ENCODE peak calls at places on chromosome 19, in four cellular contexts. One of them, this sample, is unnamed.

GRCh38 chr19:48496959-48497727 is 14.5 kb downstream of the LMTK3 start:
- DNase-seq in WTC11: no peak
- DNase-seq in SK-N-SH: peak; percentile 49
- DNase-seq in HepG2: peak; percentile 46
- DNase-seq in this sample: no peak

GRCh38 chr19:18945297-18945696 is 4.3 kb upstream of the HOMER3 start:
- DNase-seq in WTC11: no peak
- DNase-seq in SK-N-SH: no peak
- DNase-seq in HepG2: no peak
- DNase-seq in this sample: no peak

GRCh38 chr19:41327076-41327475 is 17.1 kb downstream of the CCDC97 start:
- DNase-seq in WTC11: no peak
- DNase-seq in SK-N-SH: no peak
- DNase-seq in HepG2: no peak
- DNase-seq in this sample: no peak

GRCh38 chr19:18282021-18282787 is 782 bp upstream of the JUND start:
- DNase-seq in WTC11: no peak
- DNase-seq in SK-N-SH: peak; percentile 62
- DNase-seq in HepG2: peak; percentile 60
- DNase-seq in this sample: no peak

GRCh38 chr19:48746738-48747575 is at the start of gene IZUMO1:
- DNase-seq in WTC11: peak; percentile 91
- DNase-seq in SK-N-SH: peak; percentile 89
- DNase-seq in HepG2: no peak
- DNase-seq in this sample: peak; percentile 86

GRCh38 chr19:42252365-42253244 is 2.3 kb downstream of the ERF start:
- DNase-seq in WTC11: no peak
- DNase-seq in SK-N-SH: peak; percentile 53
- DNase-seq in HepG2: no peak
- DNase-seq in this sample: no peak

GRCh38 chr19:28393574-28394336 is 819.2 kb downstream of the UQCRFS1 start:
- DNase-seq in WTC11: no peak
- DNase-seq in SK-N-SH: no peak
- DNase-seq in HepG2: no peak
- DNase-seq in this sample: no peak

GRCh38 chr19:44575116-44575700 is 38.2 kb upstream of the IGSF23 start:
- DNase-seq in WTC11: no peak
- DNase-seq in SK-N-SH: no peak
- DNase-seq in HepG2: no peak
- DNase-seq in this sample: no peak

GRCh38 chr19:35266904-35267817 is 1.6 kb upstream of the USF2 start:
- DNase-seq in WTC11: peak; percentile 42
- DNase-seq in SK-N-SH: peak; percentile 68
- DNase-seq in HepG2: no peak
- DNase-seq in this sample: peak; percentile 44

GRCh38 chr19:21749090-21749489 is 18.3 kb downstream of the ZNF100 start:
- DNase-seq in WTC11: no peak
- DNase-seq in SK-N-SH: no peak
- DNase-seq in HepG2: no peak
- DNase-seq in this sample: no peak

GRCh38 chr19:28023064-28023463 is 1189.9 kb downstream of the UQCRFS1 start:
- DNase-seq in WTC11: no peak
- DNase-seq in SK-N-SH: no peak
- DNase-seq in HepG2: no peak
- DNase-seq in this sample: no peak

GRCh38 chr19:35901854-35902661 is at the start of gene HCST:
- DNase-seq in WTC11: no peak
- DNase-seq in SK-N-SH: no peak
- DNase-seq in HepG2: no peak
- DNase-seq in this sample: no peak

GRCh38 chr19:7868671-7869452 is 5.3 kb downstream of the PRR36 start:
- DNase-seq in WTC11: peak; percentile 95
- DNase-seq in SK-N-SH: peak; percentile 61
- DNase-seq in HepG2: peak; percentile 87
- DNase-seq in this sample: peak; percentile 94

GRCh38 chr19:18287836-18288772 is 6.7 kb upstream of the JUND start:
- DNase-seq in WTC11: peak; percentile 84
- DNase-seq in SK-N-SH: no peak
- DNase-seq in HepG2: no peak
- DNase-seq in this sample: no peak

GRCh38 chr19:16018801-16019551 is 57.3 kb upstream of the TPM4 start:
- DNase-seq in WTC11: no peak
- DNase-seq in SK-N-SH: peak; percentile 12
- DNase-seq in HepG2: no peak
- DNase-seq in this sample: no peak

GRCh38 chr19:46461537-46461936 is 9.8 kb downstream of the PNMA8A start:
- DNase-seq in WTC11: no peak
- DNase-seq in SK-N-SH: no peak
- DNase-seq in HepG2: no peak
- DNase-seq in this sample: no peak

GRCh38 chr19:2050991-2051770 is at the start of gene MKNK2:
- DNase-seq in WTC11: peak; percentile 93
- DNase-seq in SK-N-SH: peak; percentile 99
- DNase-seq in HepG2: peak; percentile 64
- DNase-seq in this sample: peak; percentile 87

GRCh38 chr19:44848805-44849457 is 2.8 kb downstream of the NECTIN2 start:
- DNase-seq in WTC11: peak; percentile 56
- DNase-seq in SK-N-SH: peak; percentile 47
- DNase-seq in HepG2: no peak
- DNase-seq in this sample: peak; percentile 52

GRCh38 chr19:54418030-54418929 is 3.0 kb downstream of the TTYH1 start:
- DNase-seq in WTC11: no peak
- DNase-seq in SK-N-SH: no peak
- DNase-seq in HepG2: peak; percentile 50
- DNase-seq in this sample: no peak

GRCh38 chr19:36775768-36776167 is 3.2 kb upstream of the ZNF850 start:
- DNase-seq in WTC11: peak; percentile 67
- DNase-seq in SK-N-SH: no peak
- DNase-seq in HepG2: no peak
- DNase-seq in this sample: no peak

GRCh38 chr19:3440082-3440481 is 40.2 kb downstream of the SMIM24 start:
- DNase-seq in WTC11: peak; percentile 87
- DNase-seq in SK-N-SH: peak; percentile 67
- DNase-seq in HepG2: peak; percentile 50
- DNase-seq in this sample: peak; percentile 73
- TF ChIP-seq FOXJ3 in WTC11: no peak
- TF ChIP-seq FOXJ3 in SK-N-SH: no peak
- TF ChIP-seq FOXJ3 in HepG2: no peak
- TF ChIP-seq FOXJ3 in this sample: no peak

DNA sequence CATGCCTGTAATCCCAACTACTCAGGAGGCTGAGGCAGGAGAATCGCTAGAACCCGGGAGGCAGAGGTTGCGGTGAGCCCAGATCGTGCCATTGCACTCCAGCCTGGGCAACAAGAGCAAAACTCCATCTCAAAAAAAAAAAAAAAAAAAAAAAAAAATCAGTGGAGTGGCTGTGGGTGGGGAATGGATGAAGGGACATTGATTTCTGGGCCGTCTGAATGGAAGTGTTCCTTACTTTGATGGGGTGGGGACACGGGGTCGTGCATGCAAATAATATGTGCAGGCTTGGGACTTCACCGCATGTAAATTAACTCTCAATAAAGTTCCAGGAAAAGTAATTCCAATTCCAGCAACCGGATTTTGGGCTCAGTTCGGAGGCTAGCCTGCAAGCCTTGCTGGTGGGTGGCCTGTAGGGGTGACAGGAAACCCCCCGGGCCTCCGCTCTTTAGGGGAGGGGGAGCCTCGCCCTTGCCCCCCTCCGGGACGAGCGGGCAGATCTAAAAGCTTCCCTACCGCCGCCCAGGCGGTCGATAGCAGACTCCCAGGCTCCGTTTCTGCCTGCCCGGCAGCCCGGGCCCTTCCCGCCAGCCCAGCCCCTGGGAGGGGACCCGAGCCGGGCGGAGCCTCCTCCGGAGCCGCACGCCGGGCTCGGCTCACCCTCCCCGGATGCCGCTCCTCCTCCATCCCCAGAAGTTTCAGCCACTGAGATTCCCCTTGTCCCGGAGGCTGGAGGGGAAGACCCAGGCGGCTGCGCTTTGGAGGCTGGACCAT is 48.0 kb upstream of the ADGRE5 start:
- DNase-seq in WTC11: peak; percentile 60
- DNase-seq in SK-N-SH: peak; percentile 45
- DNase-seq in HepG2: no peak
- DNase-seq in this sample: no peak
- TF ChIP-seq FOXJ3 in WTC11: no peak
- TF ChIP-seq FOXJ3 in SK-N-SH: no peak
- TF ChIP-seq FOXJ3 in HepG2: no peak
- TF ChIP-seq FOXJ3 in this sample: no peak

DNA sequence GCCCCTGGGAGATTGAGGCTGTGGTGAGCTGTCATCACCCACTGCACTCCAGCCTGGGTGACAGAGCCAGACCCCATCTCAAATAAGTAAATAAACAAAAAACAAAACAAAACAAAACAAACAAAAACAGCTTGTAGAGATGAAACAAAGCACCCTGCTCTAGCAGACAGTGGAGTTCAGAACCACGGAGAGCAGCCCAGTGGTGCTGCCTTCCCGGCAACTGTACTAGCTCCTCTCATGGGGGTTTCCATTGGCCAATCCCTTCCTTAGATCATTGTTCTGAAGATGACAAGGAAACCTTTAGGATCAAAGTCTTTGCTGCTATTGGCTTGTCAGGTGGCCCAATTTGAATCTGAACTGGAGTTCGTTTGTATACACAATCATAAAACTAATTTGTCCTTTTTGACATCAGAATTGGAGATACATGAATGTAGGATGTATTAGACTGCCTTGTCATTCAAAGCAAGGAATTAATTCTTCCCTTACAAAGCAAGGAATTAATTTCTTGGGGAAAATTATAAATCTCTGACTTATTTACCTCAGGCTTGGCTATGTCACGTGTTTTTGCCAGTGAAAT is 19.7 kb upstream of the SYCN start:
- DNase-seq in WTC11: peak; percentile 67
- DNase-seq in SK-N-SH: no peak
- DNase-seq in HepG2: no peak
- DNase-seq in this sample: peak; percentile 66
- TF ChIP-seq FOXJ3 in WTC11: no peak
- TF ChIP-seq FOXJ3 in SK-N-SH: no peak
- TF ChIP-seq FOXJ3 in HepG2: no peak
- TF ChIP-seq FOXJ3 in this sample: no peak

GRCh38 chr19:33628921-33629825 is 7.4 kb downstream of the CHST8 start:
- DNase-seq in WTC11: no peak
- DNase-seq in SK-N-SH: no peak
- DNase-seq in HepG2: no peak
- DNase-seq in this sample: no peak

GRCh38 chr19:33629826-33630375 is 8.1 kb downstream of the CHST8 start:
- DNase-seq in WTC11: no peak
- DNase-seq in SK-N-SH: no peak
- DNase-seq in HepG2: no peak
- DNase-seq in this sample: no peak

GRCh38 chr19:33634361-33635091 is 12.8 kb downstream of the CHST8 start:
- DNase-seq in WTC11: no peak
- DNase-seq in SK-N-SH: no peak
- DNase-seq in HepG2: no peak
- DNase-seq in this sample: no peak

GRCh38 chr19:33630880-33631627 is 9.3 kb downstream of the CHST8 start:
- DNase-seq in WTC11: no peak
- DNase-seq in SK-N-SH: no peak
- DNase-seq in HepG2: no peak
- DNase-seq in this sample: no peak

GRCh38 chr19:33631628-33631995 is 9.9 kb downstream of the CHST8 start:
- DNase-seq in WTC11: no peak
- DNase-seq in SK-N-SH: no peak
- DNase-seq in HepG2: no peak
- DNase-seq in this sample: no peak
- TF ChIP-seq FOXJ3 in WTC11: no peak
- TF ChIP-seq FOXJ3 in SK-N-SH: no peak
- TF ChIP-seq FOXJ3 in HepG2: no peak
- TF ChIP-seq FOXJ3 in this sample: no peak

GRCh38 chr19:10420444-10421239 is at the start of gene PDE4A:
- DNase-seq in WTC11: peak; percentile 64
- DNase-seq in SK-N-SH: peak; percentile 73
- DNase-seq in HepG2: no peak
- DNase-seq in this sample: peak; percentile 89

GRCh38 chr19:10419646-10420443 is 493 bp upstream of the PDE4A start:
- DNase-seq in WTC11: peak; percentile 91
- DNase-seq in SK-N-SH: peak; percentile 62
- DNase-seq in HepG2: no peak
- DNase-seq in this sample: peak; percentile 91

GRCh38 chr19:10418281-10419199 is 1.8 kb upstream of the PDE4A start:
- DNase-seq in WTC11: peak; percentile 37
- DNase-seq in SK-N-SH: peak; percentile 56
- DNase-seq in HepG2: no peak
- DNase-seq in this sample: no peak

GRCh38 chr19:10417598-10418280 is 2.6 kb upstream of the PDE4A start:
- DNase-seq in WTC11: peak; percentile 63
- DNase-seq in SK-N-SH: peak; percentile 39
- DNase-seq in HepG2: no peak
- DNase-seq in this sample: peak; percentile 40

DNA sequence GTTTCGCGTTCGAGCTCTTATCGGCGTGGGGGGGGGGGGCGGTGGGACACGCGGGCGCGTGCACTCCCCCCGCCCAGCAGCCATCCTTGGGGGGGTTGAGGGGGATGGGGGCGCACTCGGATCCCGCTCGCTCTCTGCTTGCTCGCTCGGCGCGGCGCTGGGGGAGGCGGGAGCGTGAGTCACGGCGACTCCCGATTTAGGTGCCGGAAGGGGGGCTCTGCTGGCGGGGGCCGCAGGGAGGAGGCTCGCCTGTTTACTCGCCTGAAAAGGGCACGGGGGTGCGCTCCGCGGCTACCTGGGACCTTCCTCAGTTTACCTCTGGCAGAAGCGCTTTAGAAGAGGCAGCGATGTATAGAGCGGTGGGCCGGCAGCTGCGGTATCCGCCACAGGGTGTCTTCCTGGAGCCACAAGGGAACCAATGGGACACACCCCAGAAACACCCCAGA is 1.1 kb upstream of the PDE4A start:
- DNase-seq in WTC11: no peak
- DNase-seq in SK-N-SH: peak; percentile 51
- DNase-seq in HepG2: no peak
- DNase-seq in this sample: peak; percentile 65
- TF ChIP-seq FOXJ3 in WTC11: no peak
- TF ChIP-seq FOXJ3 in SK-N-SH: no peak
- TF ChIP-seq FOXJ3 in HepG2: no peak
- TF ChIP-seq FOXJ3 in this sample: no peak